ENCODE peak calls at places on chromosomes 12 and 14, in eight cellular contexts. One of them, this sample, is unnamed.

GRCh38 chr12:51923506-51924365 is 16.4 kb downstream of the ACVRL1 start:
- DNase-seq in adrenal gland: no peak
- DNase-seq in astrocyte of the spinal cord: no peak
- DNase-seq in HCT116: no peak
- DNase-seq in tibial artery: peak; percentile 71
- DNase-seq in cardiac muscle cell: peak; percentile 56
- DNase-seq in kidney epithelial cell: no peak
- DNase-seq in IMR-90: no peak
- DNase-seq in this sample: peak; percentile 48

GRCh38 chr12:122449317-122449716 is 26.8 kb upstream of the CLIP1 start:
- DNase-seq in tibial artery: no peak
- DNase-seq in adrenal gland: no peak
- DNase-seq in HCT116: peak; percentile 62
- DNase-seq in astrocyte of the spinal cord: peak; percentile 62
- DNase-seq in IMR-90: peak; percentile 95
- DNase-seq in kidney epithelial cell: peak; percentile 42
- DNase-seq in cardiac muscle cell: no peak
- DNase-seq in this sample: peak; percentile 95

GRCh38 chr14:95273041-95273978 is 46.4 kb downstream of the CLMN start:
- DNase-seq in adrenal gland: no peak
- DNase-seq in IMR-90: no peak
- DNase-seq in HCT116: no peak
- DNase-seq in astrocyte of the spinal cord: no peak
- DNase-seq in kidney epithelial cell: no peak
- DNase-seq in tibial artery: no peak
- DNase-seq in cardiac muscle cell: no peak
- DNase-seq in this sample: no peak

GRCh38 chr14:22651586-22651985 is 7.4 kb upstream of the OR6J1 start:
- DNase-seq in adrenal gland: no peak
- DNase-seq in tibial artery: no peak
- DNase-seq in cardiac muscle cell: no peak
- DNase-seq in HCT116: no peak
- DNase-seq in astrocyte of the spinal cord: no peak
- DNase-seq in IMR-90: no peak
- DNase-seq in kidney epithelial cell: no peak
- DNase-seq in this sample: no peak

GRCh38 chr12:104662203-104662602 is 205.5 kb downstream of the CHST11 start:
- DNase-seq in HCT116: no peak
- DNase-seq in kidney epithelial cell: no peak
- DNase-seq in astrocyte of the spinal cord: no peak
- DNase-seq in adrenal gland: no peak
- DNase-seq in IMR-90: peak; percentile 20
- DNase-seq in cardiac muscle cell: no peak
- DNase-seq in tibial artery: no peak
- DNase-seq in this sample: peak; percentile 62

GRCh38 chr14:82855912-82856381 is 1322.3 kb upstream of the SEL1L start:
- DNase-seq in astrocyte of the spinal cord: peak; percentile 68
- DNase-seq in HCT116: no peak
- DNase-seq in cardiac muscle cell: peak; percentile 58
- DNase-seq in kidney epithelial cell: peak; percentile 62
- DNase-seq in tibial artery: no peak
- DNase-seq in IMR-90: peak; percentile 60
- DNase-seq in adrenal gland: no peak
- DNase-seq in this sample: peak; percentile 37

GRCh38 chr14:103626150-103626850 is 2.7 kb upstream of the KLC1 start:
- DNase-seq in HCT116: no peak
- DNase-seq in kidney epithelial cell: no peak
- DNase-seq in cardiac muscle cell: no peak
- DNase-seq in tibial artery: no peak
- DNase-seq in astrocyte of the spinal cord: no peak
- DNase-seq in IMR-90: no peak
- DNase-seq in adrenal gland: no peak
- DNase-seq in this sample: no peak

GRCh38 chr12:119843100-119843499 is 34.0 kb downstream of the CIT start:
- DNase-seq in tibial artery: no peak
- DNase-seq in adrenal gland: no peak
- DNase-seq in cardiac muscle cell: peak; percentile 10
- DNase-seq in kidney epithelial cell: no peak
- DNase-seq in IMR-90: peak; percentile 23
- DNase-seq in HCT116: no peak
- DNase-seq in astrocyte of the spinal cord: peak; percentile 64
- DNase-seq in this sample: peak; percentile 66

GRCh38 chr12:55818140-55818728 is 393 bp downstream of the ORMDL2 start:
- DNase-seq in tibial artery: no peak
- DNase-seq in HCT116: no peak
- DNase-seq in IMR-90: no peak
- DNase-seq in kidney epithelial cell: no peak
- DNase-seq in adrenal gland: no peak
- DNase-seq in astrocyte of the spinal cord: peak; percentile 18
- DNase-seq in cardiac muscle cell: no peak
- DNase-seq in this sample: no peak

GRCh38 chr12:79006306-79006705 is 141.7 kb downstream of the SYT1 start:
- DNase-seq in tibial artery: no peak
- DNase-seq in kidney epithelial cell: no peak
- DNase-seq in cardiac muscle cell: no peak
- DNase-seq in IMR-90: peak; percentile 21
- DNase-seq in astrocyte of the spinal cord: no peak
- DNase-seq in adrenal gland: no peak
- DNase-seq in HCT116: peak; percentile 12
- DNase-seq in this sample: peak; percentile 28

GRCh38 chr12:123465084-123465483 is 7.1 kb downstream of the SNRNP35 start:
- DNase-seq in cardiac muscle cell: peak; percentile 13
- DNase-seq in adrenal gland: no peak
- DNase-seq in tibial artery: no peak
- DNase-seq in IMR-90: no peak
- DNase-seq in astrocyte of the spinal cord: no peak
- DNase-seq in HCT116: no peak
- DNase-seq in kidney epithelial cell: no peak
- DNase-seq in this sample: no peak

GRCh38 chr12:31712877-31713276 is 15.9 kb downstream of the AMN1 start:
- DNase-seq in adrenal gland: no peak
- DNase-seq in tibial artery: no peak
- DNase-seq in cardiac muscle cell: no peak
- DNase-seq in astrocyte of the spinal cord: no peak
- DNase-seq in HCT116: no peak
- DNase-seq in kidney epithelial cell: no peak
- DNase-seq in IMR-90: no peak
- DNase-seq in this sample: no peak

GRCh38 chr12:41439858-41440257 is 251.7 kb downstream of the PDZRN4 start:
- DNase-seq in cardiac muscle cell: peak; percentile 12
- DNase-seq in kidney epithelial cell: no peak
- DNase-seq in IMR-90: no peak
- DNase-seq in HCT116: no peak
- DNase-seq in astrocyte of the spinal cord: no peak
- DNase-seq in tibial artery: no peak
- DNase-seq in adrenal gland: no peak
- DNase-seq in this sample: no peak
- H3K4me3 ChIP-seq in cardiac muscle cell: no peak overlapping the region
- H3K4me3 ChIP-seq in kidney epithelial cell: no peak overlapping the region
- H3K4me3 ChIP-seq in IMR-90: no peak overlapping the region
- H3K4me3 ChIP-seq in HCT116: no peak overlapping the region
- H3K4me3 ChIP-seq in astrocyte of the spinal cord: no peak overlapping the region
- H3K4me3 ChIP-seq in tibial artery: no peak overlapping the region
- H3K4me3 ChIP-seq in adrenal gland: no peak overlapping the region
- H3K4me3 ChIP-seq in this sample: no peak overlapping the region

GRCh38 chr12:106023034-106023433 is 115.7 kb downstream of the NUAK1 start:
- DNase-seq in HCT116: no peak
- DNase-seq in cardiac muscle cell: no peak
- DNase-seq in tibial artery: no peak
- DNase-seq in kidney epithelial cell: no peak
- DNase-seq in astrocyte of the spinal cord: no peak
- DNase-seq in IMR-90: no peak
- DNase-seq in adrenal gland: no peak
- DNase-seq in this sample: no peak

GRCh38 chr12:106021516-106021915 is 117.2 kb downstream of the NUAK1 start:
- DNase-seq in IMR-90: no peak
- DNase-seq in cardiac muscle cell: peak; percentile 5
- DNase-seq in tibial artery: no peak
- DNase-seq in adrenal gland: no peak
- DNase-seq in HCT116: no peak
- DNase-seq in kidney epithelial cell: no peak
- DNase-seq in astrocyte of the spinal cord: no peak
- DNase-seq in this sample: peak; percentile 75

GRCh38 chr12:106027286-106027685 is 111.5 kb downstream of the NUAK1 start:
- DNase-seq in kidney epithelial cell: no peak
- DNase-seq in adrenal gland: no peak
- DNase-seq in cardiac muscle cell: no peak
- DNase-seq in IMR-90: no peak
- DNase-seq in HCT116: no peak
- DNase-seq in tibial artery: no peak
- DNase-seq in astrocyte of the spinal cord: no peak
- DNase-seq in this sample: no peak

GRCh38 chr12:106022568-106023012 is 116.2 kb downstream of the NUAK1 start:
- DNase-seq in adrenal gland: no peak
- DNase-seq in HCT116: no peak
- DNase-seq in tibial artery: no peak
- DNase-seq in IMR-90: peak; percentile 80
- DNase-seq in cardiac muscle cell: no peak
- DNase-seq in kidney epithelial cell: peak; percentile 81
- DNase-seq in astrocyte of the spinal cord: no peak
- DNase-seq in this sample: peak; percentile 73

GRCh38 chr12:106025129-106025528 is 113.6 kb downstream of the NUAK1 start:
- DNase-seq in IMR-90: no peak
- DNase-seq in adrenal gland: no peak
- DNase-seq in cardiac muscle cell: no peak
- DNase-seq in astrocyte of the spinal cord: no peak
- DNase-seq in tibial artery: no peak
- DNase-seq in kidney epithelial cell: no peak
- DNase-seq in HCT116: no peak
- DNase-seq in this sample: no peak
- TF ChIP-seq CTCF in IMR-90: no peak
- TF ChIP-seq CTCF in adrenal gland: no peak
- TF ChIP-seq CTCF in cardiac muscle cell: no peak
- TF ChIP-seq CTCF in astrocyte of the spinal cord: no peak
- TF ChIP-seq CTCF in tibial artery: no peak
- TF ChIP-seq CTCF in kidney epithelial cell: no peak
- TF ChIP-seq CTCF in HCT116: no peak
- TF ChIP-seq CTCF in this sample: no peak

GRCh38 chr12:139585-139984 is 73.0 kb downstream of the IQSEC3 start:
- DNase-seq in cardiac muscle cell: peak; percentile 66
- DNase-seq in adrenal gland: no peak
- DNase-seq in HCT116: no peak
- DNase-seq in IMR-90: peak; percentile 20
- DNase-seq in kidney epithelial cell: no peak
- DNase-seq in tibial artery: no peak
- DNase-seq in astrocyte of the spinal cord: no peak
- DNase-seq in this sample: no peak
- H3K4me3 ChIP-seq in cardiac muscle cell: no peak overlapping the region
- H3K4me3 ChIP-seq in adrenal gland: no peak overlapping the region
- H3K4me3 ChIP-seq in HCT116: no peak overlapping the region
- H3K4me3 ChIP-seq in IMR-90: no peak overlapping the region
- H3K4me3 ChIP-seq in kidney epithelial cell: no peak overlapping the region
- H3K4me3 ChIP-seq in tibial artery: no peak overlapping the region
- H3K4me3 ChIP-seq in astrocyte of the spinal cord: no peak overlapping the region
- H3K4me3 ChIP-seq in this sample: no peak overlapping the region

GRCh38 chr14:36069535-36069900 is 107.0 kb downstream of the PTCSC3 start:
- DNase-seq in IMR-90: peak; percentile 17
- DNase-seq in cardiac muscle cell: peak; percentile 58
- DNase-seq in astrocyte of the spinal cord: peak; percentile 39
- DNase-seq in HCT116: peak; percentile 62
- DNase-seq in adrenal gland: no peak
- DNase-seq in kidney epithelial cell: no peak
- DNase-seq in tibial artery: no peak
- DNase-seq in this sample: peak; percentile 43
- TF ChIP-seq CTCF in IMR-90: peak; percentile 43
- TF ChIP-seq CTCF in cardiac muscle cell: peak; percentile 55
- TF ChIP-seq CTCF in astrocyte of the spinal cord: peak; percentile 69
- TF ChIP-seq CTCF in HCT116: peak; percentile 79
- TF ChIP-seq CTCF in adrenal gland: peak; percentile 44
- TF ChIP-seq CTCF in kidney epithelial cell: peak; percentile 74
- TF ChIP-seq CTCF in tibial artery: no peak
- TF ChIP-seq CTCF in this sample: peak; percentile 61

DNA sequence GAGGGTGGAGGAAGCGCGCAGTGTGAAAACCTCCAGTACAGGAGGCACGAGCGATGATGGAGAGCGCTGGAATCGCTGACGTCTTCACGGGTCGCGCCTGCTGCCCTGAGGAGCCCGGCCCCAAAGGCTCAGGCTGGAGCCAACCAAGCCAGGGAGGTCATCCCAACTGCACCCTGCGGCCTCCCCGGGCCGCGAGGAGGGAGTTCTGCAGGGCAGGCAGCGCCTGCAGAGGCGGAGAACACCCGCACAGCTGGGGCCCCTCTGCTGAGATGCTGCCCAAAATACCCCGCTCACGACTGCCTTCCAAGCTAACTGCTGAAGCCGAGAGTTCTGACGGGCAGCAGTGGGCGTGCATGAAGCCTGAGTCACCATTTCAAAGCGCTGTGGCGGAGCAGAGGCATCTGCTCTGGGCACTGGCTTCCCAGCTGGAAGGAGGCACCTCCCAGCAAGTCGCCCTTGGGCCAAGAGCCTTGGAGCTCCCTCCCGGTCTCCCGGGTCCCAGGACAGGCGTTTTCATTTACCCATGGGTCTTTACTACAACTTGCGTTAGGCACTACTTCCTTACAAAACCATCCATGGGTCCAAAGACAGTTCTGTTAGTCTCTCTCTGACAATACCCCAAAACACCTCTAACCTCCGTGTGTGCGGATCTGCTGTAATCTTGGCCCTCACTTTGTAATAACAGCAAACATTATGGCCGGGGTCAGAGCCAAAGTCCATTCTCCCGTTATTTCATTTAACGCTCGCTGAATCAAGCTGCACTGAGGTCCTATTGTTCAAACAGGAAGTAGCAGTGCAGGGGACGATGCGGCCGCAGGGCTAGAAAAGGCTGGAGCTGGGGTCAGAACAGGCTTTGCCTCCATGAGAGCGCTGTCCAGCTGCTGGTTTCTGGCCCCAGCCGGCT is 60.1 kb upstream of the RIMBP2 start:
- DNase-seq in tibial artery: no peak
- DNase-seq in HCT116: peak; percentile 26
- DNase-seq in adrenal gland: peak; percentile 38
- DNase-seq in cardiac muscle cell: peak; percentile 84
- DNase-seq in astrocyte of the spinal cord: peak; percentile 90
- DNase-seq in IMR-90: peak; percentile 88
- DNase-seq in kidney epithelial cell: peak; percentile 51
- DNase-seq in this sample: peak; percentile 82
- H3K4me3 ChIP-seq in tibial artery: peak overlapping the region; percentile 35
- H3K4me3 ChIP-seq in HCT116: peak overlapping the region; percentile 7
- H3K4me3 ChIP-seq in adrenal gland: no peak overlapping the region
- H3K4me3 ChIP-seq in cardiac muscle cell: no peak overlapping the region
- H3K4me3 ChIP-seq in astrocyte of the spinal cord: peak overlapping the region; percentile 17
- H3K4me3 ChIP-seq in IMR-90: peak overlapping the region; percentile 15
- H3K4me3 ChIP-seq in kidney epithelial cell: no peak overlapping the region
- H3K4me3 ChIP-seq in this sample: peak overlapping the region; percentile 47

This sample was measured in fibroblast of pulmonary artery.